ENCODE peak calls at places on chromosomes 2 and 18, in eight cellular contexts. U is NCI-H774; C is heart left ventricle; Q is cardiac fibroblast; M is IMR-90; E is activated T-cell treated with anti-CD3 and anti-CD28 coated beads for 1 hour; O is CD8-positive, alpha-beta memory T cell; L is RPMI7951. F is an unnamed sample.

GRCh38 chr2:9331704-9332103 is 91.6 kb downstream of the ITGB1BP1 start:
- DNase-seq in U (no peak), C (no peak), Q (peak), M (peak), E (no peak), O (no peak), L (no peak), F (no peak)

GRCh38 chr2:12918841-12919445 is 202.2 kb downstream of the TRIB2 start:
- DNase-seq in U (no peak), C (peak), Q (peak), M (peak), E (no peak), O (no peak), L (peak), F (no peak)

GRCh38 chr2:206274434-206275273 is at the start of gene ZDBF2:
- DNase-seq in U (peak), C (peak), Q (peak), M (peak), E (peak), O (peak), L (peak), F (peak)

GRCh38 chr18:45806226-45806625 is 19.2 kb upstream of the SIGLEC15 start:
- DNase-seq in U (no peak), C (no peak), Q (peak), M (peak), E (no peak), O (no peak), L (peak), F (no peak)

GRCh38 chr2:178469219-178469849 is 9.1 kb downstream of the FKBP7 start:
- DNase-seq in U (no peak), C (no peak), Q (no peak), M (no peak), E (no peak), O (no peak), L (no peak), F (no peak)

GRCh38 chr2:236177967-236178909 is 10.1 kb upstream of the GBX2 start:
- DNase-seq in U (peak), C (peak), Q (peak), M (peak), E (no peak), O (no peak), L (peak), F (peak)

GRCh38 chr2:225074366-225074765 is 32.1 kb upstream of the DOCK10 start:
- DNase-seq in U (no peak), C (no peak), Q (peak), M (no peak), E (no peak), O (no peak), L (no peak), F (no peak)

GRCh38 chr2:49980774-49981173 is 826.5 kb upstream of the FSHR start:
- DNase-seq in U (no peak), C (no peak), Q (no peak), M (no peak), E (no peak), O (no peak), L (no peak), F (no peak)

GRCh38 chr2:127220807-127221527 is 868 bp upstream of the CYP27C1 start:
- DNase-seq in U (no peak), C (no peak), Q (no peak), M (no peak), E (no peak), O (no peak), L (peak), F (no peak)

GRCh38 chr2:11514081-11514730 is 19.6 kb upstream of the GREB1 start:
- DNase-seq in U (no peak), C (no peak), Q (no peak), M (no peak), E (no peak), O (no peak), L (no peak), F (no peak)

GRCh38 chr2:212537311-212538155 is 1.1 kb downstream of the ERBB4 start:
- DNase-seq in U (peak), C (peak), Q (peak), M (no peak), E (no peak), O (no peak), L (no peak), F (peak)

GRCh38 chr2:75324141-75324540 is 124.8 kb upstream of the TACR1 start:
- DNase-seq in U (no peak), C (no peak), Q (no peak), M (peak), E (no peak), O (no peak), L (peak), F (no peak)